ENCODE peak calls at places on chromosomes 16 and 17, in eight cellular contexts. One of them, this sample, is unnamed.

GRCh38 chr16:84806890-84807258 is 12.9 kb upstream of the CRISPLD2 start:
- DNase-seq in bronchial epithelial cell: no peak
- DNase-seq in left ventricle myocardium superior: no peak
- DNase-seq in cardiac fibroblast: no peak
- DNase-seq in activated gamma-delta T cell: no peak
- DNase-seq in H7: no peak
- DNase-seq in NT2/D1: no peak
- DNase-seq in neural progenitor cell: no peak
- DNase-seq in this sample: no peak

GRCh38 chr17:58783380-58783779 is 27.7 kb downstream of the PPM1E start:
- DNase-seq in bronchial epithelial cell: peak; percentile 23
- DNase-seq in left ventricle myocardium superior: no peak
- DNase-seq in cardiac fibroblast: peak; percentile 7
- DNase-seq in activated gamma-delta T cell: no peak
- DNase-seq in H7: no peak
- DNase-seq in NT2/D1: no peak
- DNase-seq in neural progenitor cell: no peak
- DNase-seq in this sample: no peak

GRCh38 chr17:50858486-50859225 is 7.5 kb downstream of the TOB1 start:
- DNase-seq in bronchial epithelial cell: no peak
- DNase-seq in left ventricle myocardium superior: no peak
- DNase-seq in cardiac fibroblast: no peak
- DNase-seq in activated gamma-delta T cell: no peak
- DNase-seq in H7: peak; percentile 3
- DNase-seq in NT2/D1: no peak
- DNase-seq in neural progenitor cell: no peak
- DNase-seq in this sample: no peak

GRCh38 chr17:57284583-57284982 is 28.3 kb downstream of the MSI2 start:
- DNase-seq in bronchial epithelial cell: no peak
- DNase-seq in left ventricle myocardium superior: no peak
- DNase-seq in cardiac fibroblast: no peak
- DNase-seq in activated gamma-delta T cell: no peak
- DNase-seq in H7: no peak
- DNase-seq in NT2/D1: no peak
- DNase-seq in neural progenitor cell: no peak
- DNase-seq in this sample: no peak

GRCh38 chr17:41919165-41919817 is 540 bp upstream of the ACLY start:
- DNase-seq in bronchial epithelial cell: peak; percentile 60
- DNase-seq in left ventricle myocardium superior: no peak
- DNase-seq in cardiac fibroblast: no peak
- DNase-seq in activated gamma-delta T cell: no peak
- DNase-seq in H7: peak; percentile 85
- DNase-seq in NT2/D1: peak; percentile 51
- DNase-seq in neural progenitor cell: peak; percentile 85
- DNase-seq in this sample: no peak

GRCh38 chr17:33750943-33751701 is 458.0 kb upstream of the ASIC2 start:
- DNase-seq in bronchial epithelial cell: peak; percentile 52
- DNase-seq in left ventricle myocardium superior: peak; percentile 55
- DNase-seq in cardiac fibroblast: peak; percentile 75
- DNase-seq in activated gamma-delta T cell: no peak
- DNase-seq in H7: peak; percentile 77
- DNase-seq in NT2/D1: peak; percentile 72
- DNase-seq in neural progenitor cell: peak; percentile 79
- DNase-seq in this sample: no peak

GRCh38 chr17:31373150-31374082 is 18.1 kb upstream of the RAB11FIP4 start:
- DNase-seq in bronchial epithelial cell: peak; percentile 52
- DNase-seq in left ventricle myocardium superior: no peak
- DNase-seq in cardiac fibroblast: peak; percentile 81
- DNase-seq in activated gamma-delta T cell: no peak
- DNase-seq in H7: no peak
- DNase-seq in NT2/D1: no peak
- DNase-seq in neural progenitor cell: peak; percentile 36
- DNase-seq in this sample: peak; percentile 14

GRCh38 chr17:29594441-29595090 is 1.6 kb downstream of the ANKRD13B start:
- DNase-seq in bronchial epithelial cell: no peak
- DNase-seq in left ventricle myocardium superior: no peak
- DNase-seq in cardiac fibroblast: no peak
- DNase-seq in activated gamma-delta T cell: no peak
- DNase-seq in H7: no peak
- DNase-seq in NT2/D1: no peak
- DNase-seq in neural progenitor cell: no peak
- DNase-seq in this sample: no peak

GRCh38 chr17:78414178-78415162 is 36.0 kb downstream of the PGS1 start:
- DNase-seq in bronchial epithelial cell: no peak
- DNase-seq in left ventricle myocardium superior: no peak
- DNase-seq in cardiac fibroblast: no peak
- DNase-seq in activated gamma-delta T cell: peak; percentile 22
- DNase-seq in H7: no peak
- DNase-seq in NT2/D1: no peak
- DNase-seq in neural progenitor cell: no peak
- DNase-seq in this sample: no peak

GRCh38 chr17:78573955-78574354 is 3.2 kb downstream of the DNAH17 start:
- DNase-seq in bronchial epithelial cell: no peak
- DNase-seq in left ventricle myocardium superior: no peak
- DNase-seq in cardiac fibroblast: no peak
- DNase-seq in activated gamma-delta T cell: no peak
- DNase-seq in H7: no peak
- DNase-seq in NT2/D1: no peak
- DNase-seq in neural progenitor cell: no peak
- DNase-seq in this sample: no peak

GRCh38 chr17:57421393-57421717 is 165.0 kb downstream of the MSI2 start:
- DNase-seq in bronchial epithelial cell: no peak
- DNase-seq in left ventricle myocardium superior: no peak
- DNase-seq in cardiac fibroblast: no peak
- DNase-seq in activated gamma-delta T cell: no peak
- DNase-seq in H7: no peak
- DNase-seq in NT2/D1: no peak
- DNase-seq in neural progenitor cell: no peak
- DNase-seq in this sample: no peak

GRCh38 chr17:4520060-4520880 is 21.6 kb downstream of the SPNS2 start:
- DNase-seq in bronchial epithelial cell: no peak
- DNase-seq in left ventricle myocardium superior: no peak
- DNase-seq in cardiac fibroblast: no peak
- DNase-seq in activated gamma-delta T cell: no peak
- DNase-seq in H7: no peak
- DNase-seq in NT2/D1: no peak
- DNase-seq in neural progenitor cell: no peak
- DNase-seq in this sample: no peak

GRCh38 chr16:89842471-89843408 is 14.5 kb downstream of the SPIRE2 start:
- DNase-seq in bronchial epithelial cell: no peak
- DNase-seq in left ventricle myocardium superior: no peak
- DNase-seq in cardiac fibroblast: peak; percentile 61
- DNase-seq in activated gamma-delta T cell: no peak
- DNase-seq in H7: peak; percentile 56
- DNase-seq in NT2/D1: no peak
- DNase-seq in neural progenitor cell: no peak
- DNase-seq in this sample: peak; percentile 27

GRCh38 chr16:50259334-50260205 is 6.8 kb upstream of the ADCY7 start:
- DNase-seq in bronchial epithelial cell: no peak
- DNase-seq in left ventricle myocardium superior: peak; percentile 78
- DNase-seq in cardiac fibroblast: peak; percentile 55
- DNase-seq in activated gamma-delta T cell: no peak
- DNase-seq in H7: peak; percentile 57
- DNase-seq in NT2/D1: no peak
- DNase-seq in neural progenitor cell: peak; percentile 71
- DNase-seq in this sample: no peak

GRCh38 chr17:45376606-45377005 is 56.1 kb downstream of the ARHGAP27 start:
- DNase-seq in bronchial epithelial cell: no peak
- DNase-seq in left ventricle myocardium superior: no peak
- DNase-seq in cardiac fibroblast: no peak
- DNase-seq in activated gamma-delta T cell: no peak
- DNase-seq in H7: no peak
- DNase-seq in NT2/D1: no peak
- DNase-seq in neural progenitor cell: no peak
- DNase-seq in this sample: no peak

GRCh38 chr16:83046664-83047063 is 419.9 kb downstream of the CDH13 start:
- DNase-seq in bronchial epithelial cell: no peak
- DNase-seq in left ventricle myocardium superior: no peak
- DNase-seq in cardiac fibroblast: no peak
- DNase-seq in activated gamma-delta T cell: no peak
- DNase-seq in H7: no peak
- DNase-seq in NT2/D1: no peak
- DNase-seq in neural progenitor cell: no peak
- DNase-seq in this sample: no peak

GRCh38 chr17:61452301-61453290 is at the start of gene TBX4:
- DNase-seq in bronchial epithelial cell: no peak
- DNase-seq in left ventricle myocardium superior: no peak
- DNase-seq in cardiac fibroblast: no peak
- DNase-seq in activated gamma-delta T cell: no peak
- DNase-seq in H7: peak; percentile 88
- DNase-seq in NT2/D1: no peak
- DNase-seq in neural progenitor cell: peak; percentile 65
- DNase-seq in this sample: no peak

GRCh38 chr17:60391419-60392041 is 403 bp downstream of the USP32 start:
- DNase-seq in bronchial epithelial cell: no peak
- DNase-seq in left ventricle myocardium superior: no peak
- DNase-seq in cardiac fibroblast: no peak
- DNase-seq in activated gamma-delta T cell: no peak
- DNase-seq in H7: peak; percentile 91
- DNase-seq in NT2/D1: no peak
- DNase-seq in neural progenitor cell: peak; percentile 86
- DNase-seq in this sample: peak; percentile 40

GRCh38 chr17:10557422-10557821 is 8.0 kb upstream of the MYH2 start:
- DNase-seq in bronchial epithelial cell: no peak
- DNase-seq in left ventricle myocardium superior: no peak
- DNase-seq in cardiac fibroblast: peak; percentile 5
- DNase-seq in activated gamma-delta T cell: no peak
- DNase-seq in H7: no peak
- DNase-seq in NT2/D1: no peak
- DNase-seq in neural progenitor cell: no peak
- DNase-seq in this sample: no peak

GRCh38 chr17:11404431-11404830 is 163.4 kb downstream of the SHISA6 start:
- DNase-seq in bronchial epithelial cell: peak; percentile 20
- DNase-seq in left ventricle myocardium superior: no peak
- DNase-seq in cardiac fibroblast: no peak
- DNase-seq in activated gamma-delta T cell: no peak
- DNase-seq in H7: no peak
- DNase-seq in NT2/D1: no peak
- DNase-seq in neural progenitor cell: no peak
- DNase-seq in this sample: no peak

GRCh38 chr16:79370736-79371135 is 229.8 kb downstream of the MAF start:
- DNase-seq in bronchial epithelial cell: no peak
- DNase-seq in left ventricle myocardium superior: no peak
- DNase-seq in cardiac fibroblast: no peak
- DNase-seq in activated gamma-delta T cell: no peak
- DNase-seq in H7: no peak
- DNase-seq in NT2/D1: no peak
- DNase-seq in neural progenitor cell: no peak
- DNase-seq in this sample: no peak

GRCh38 chr17:77409282-77410161 is 268.8 kb downstream of the SEC14L1 start:
- DNase-seq in bronchial epithelial cell: no peak
- DNase-seq in left ventricle myocardium superior: peak; percentile 84
- DNase-seq in cardiac fibroblast: peak; percentile 70
- DNase-seq in activated gamma-delta T cell: no peak
- DNase-seq in H7: peak; percentile 92
- DNase-seq in NT2/D1: no peak
- DNase-seq in neural progenitor cell: peak; percentile 78
- DNase-seq in this sample: no peak

GRCh38 chr16:30787613-30788378 is 791 bp upstream of the ZNF629 start:
- DNase-seq in bronchial epithelial cell: no peak
- DNase-seq in left ventricle myocardium superior: no peak
- DNase-seq in cardiac fibroblast: no peak
- DNase-seq in activated gamma-delta T cell: no peak
- DNase-seq in H7: no peak
- DNase-seq in NT2/D1: no peak
- DNase-seq in neural progenitor cell: no peak
- DNase-seq in this sample: no peak

GRCh38 chr16:88334517-88335149 is 48.1 kb upstream of the ZNF469 start:
- DNase-seq in bronchial epithelial cell: no peak
- DNase-seq in left ventricle myocardium superior: no peak
- DNase-seq in cardiac fibroblast: no peak
- DNase-seq in activated gamma-delta T cell: no peak
- DNase-seq in H7: no peak
- DNase-seq in NT2/D1: no peak
- DNase-seq in neural progenitor cell: no peak
- DNase-seq in this sample: no peak

GRCh38 chr16:5971106-5971505 is 873.5 kb upstream of the EEF2KMT start:
- DNase-seq in bronchial epithelial cell: no peak
- DNase-seq in left ventricle myocardium superior: no peak
- DNase-seq in cardiac fibroblast: no peak
- DNase-seq in activated gamma-delta T cell: no peak
- DNase-seq in H7: no peak
- DNase-seq in NT2/D1: no peak
- DNase-seq in neural progenitor cell: no peak
- DNase-seq in this sample: no peak

GRCh38 chr16:86880316-86881117 is 302.2 kb downstream of the FOXL1 start:
- DNase-seq in bronchial epithelial cell: no peak
- DNase-seq in left ventricle myocardium superior: no peak
- DNase-seq in cardiac fibroblast: peak; percentile 17
- DNase-seq in activated gamma-delta T cell: no peak
- DNase-seq in H7: no peak
- DNase-seq in NT2/D1: no peak
- DNase-seq in neural progenitor cell: no peak
- DNase-seq in this sample: no peak

GRCh38 chr17:38740016-38740415 is 8.1 kb downstream of the PCGF2 start:
- DNase-seq in bronchial epithelial cell: no peak
- DNase-seq in left ventricle myocardium superior: no peak
- DNase-seq in cardiac fibroblast: no peak
- DNase-seq in activated gamma-delta T cell: no peak
- DNase-seq in H7: no peak
- DNase-seq in NT2/D1: no peak
- DNase-seq in neural progenitor cell: no peak
- DNase-seq in this sample: no peak

GRCh38 chr16:9845661-9846361 is 336.4 kb downstream of the GRIN2A start:
- DNase-seq in bronchial epithelial cell: peak; percentile 75
- DNase-seq in left ventricle myocardium superior: no peak
- DNase-seq in cardiac fibroblast: peak; percentile 85
- DNase-seq in activated gamma-delta T cell: no peak
- DNase-seq in H7: no peak
- DNase-seq in NT2/D1: no peak
- DNase-seq in neural progenitor cell: no peak
- DNase-seq in this sample: no peak

GRCh38 chr17:57068707-57069106 is 16.3 kb upstream of the AKAP1 start:
- DNase-seq in bronchial epithelial cell: no peak
- DNase-seq in left ventricle myocardium superior: no peak
- DNase-seq in cardiac fibroblast: no peak
- DNase-seq in activated gamma-delta T cell: no peak
- DNase-seq in H7: no peak
- DNase-seq in NT2/D1: no peak
- DNase-seq in neural progenitor cell: no peak
- DNase-seq in this sample: no peak

GRCh38 chr17:50634915-50635719 is 436 bp downstream of the ABCC3 start:
- DNase-seq in bronchial epithelial cell: no peak
- DNase-seq in left ventricle myocardium superior: no peak
- DNase-seq in cardiac fibroblast: no peak
- DNase-seq in activated gamma-delta T cell: no peak
- DNase-seq in H7: peak; percentile 91
- DNase-seq in NT2/D1: no peak
- DNase-seq in neural progenitor cell: peak; percentile 54
- DNase-seq in this sample: no peak

GRCh38 chr16:600781-601180 is 10.9 kb downstream of the RAB40C start:
- DNase-seq in bronchial epithelial cell: no peak
- DNase-seq in left ventricle myocardium superior: no peak
- DNase-seq in cardiac fibroblast: peak; percentile 20
- DNase-seq in activated gamma-delta T cell: no peak
- DNase-seq in H7: peak; percentile 91
- DNase-seq in NT2/D1: no peak
- DNase-seq in neural progenitor cell: peak; percentile 50
- DNase-seq in this sample: no peak

GRCh38 chr16:67804853-67805542 is 1.4 kb downstream of the RANBP10 start:
- DNase-seq in bronchial epithelial cell: no peak
- DNase-seq in left ventricle myocardium superior: no peak
- DNase-seq in cardiac fibroblast: no peak
- DNase-seq in activated gamma-delta T cell: no peak
- DNase-seq in H7: no peak
- DNase-seq in NT2/D1: no peak
- DNase-seq in neural progenitor cell: no peak
- DNase-seq in this sample: no peak

GRCh38 chr17:72935984-72936383 is 156.5 kb downstream of the SLC39A11 start:
- DNase-seq in bronchial epithelial cell: no peak
- DNase-seq in left ventricle myocardium superior: no peak
- DNase-seq in cardiac fibroblast: no peak
- DNase-seq in activated gamma-delta T cell: no peak
- DNase-seq in H7: no peak
- DNase-seq in NT2/D1: no peak
- DNase-seq in neural progenitor cell: no peak
- DNase-seq in this sample: no peak

GRCh38 chr17:50149425-50150353 is 788 bp downstream of the PPP1R9B start:
- DNase-seq in bronchial epithelial cell: peak; percentile 36
- DNase-seq in left ventricle myocardium superior: peak; percentile 80
- DNase-seq in cardiac fibroblast: peak; percentile 62
- DNase-seq in activated gamma-delta T cell: peak; percentile 56
- DNase-seq in H7: peak; percentile 87
- DNase-seq in NT2/D1: no peak
- DNase-seq in neural progenitor cell: peak; percentile 87
- DNase-seq in this sample: no peak

This sample was measured in HS-27A.